ENCODE peak calls at places on chromosomes 16 and 17, in six cellular contexts. Z, Q, F, L, O and U are unnamed samples.

GRCh38 chr17:53462393-53462811 is 360.3 kb upstream of the KIF2B start:
- DNase-seq in Q (no peak), L (peak), Z (no peak), F (no peak), O (peak), U (peak)

GRCh38 chr16:66419527-66419926 is 7.6 kb upstream of the BEAN1 start:
- DNase-seq in L (no peak), Z (no peak), F (no peak), Q (no peak), O (no peak), U (no peak)

GRCh38 chr17:41448506-41448905 is 7.7 kb upstream of the KRT38 start:
- DNase-seq in L (no peak), F (no peak), Q (no peak), Z (no peak), O (no peak), U (no peak)

GRCh38 chr17:7355053-7355452 is at the start of gene TMEM95:
- DNase-seq in Z (no peak), L (no peak), F (no peak), O (no peak), Q (peak), U (no peak)

GRCh38 chr16:72285728-72286127 is 113.8 kb upstream of the PMFBP1 start:
- DNase-seq in Q (no peak), L (no peak), F (no peak), Z (peak), O (peak), U (no peak)

GRCh38 chr17:50699410-50699809 is 8.3 kb downstream of the ANKRD40 start:
- DNase-seq in Q (no peak), O (no peak), F (no peak), Z (no peak), L (no peak), U (no peak)

GRCh38 chr17:74116087-74116717 is 87.3 kb upstream of the RPL38 start:
- DNase-seq in Z (no peak), O (peak), F (no peak), L (no peak), Q (no peak), U (no peak)

GRCh38 chr17:40025991-40026815 is 11.0 kb downstream of the CSF3 start:
- DNase-seq in Q (no peak), F (no peak), L (no peak), O (peak), Z (peak), U (peak)

GRCh38 chr17:20246692-20247091 is 220.6 kb downstream of the LGALS9B start:
- DNase-seq in Z (no peak), O (no peak), Q (no peak), F (no peak), L (no peak), U (no peak)

GRCh38 chr16:29784901-29785500 is 5.5 kb upstream of the KIF22 start:
- DNase-seq in Q (peak), Z (peak), F (no peak), O (peak), L (no peak), U (no peak)

GRCh38 chr17:43056051-43056450 is 31.0 kb downstream of the RND2 start:
- DNase-seq in O (no peak), L (no peak), Q (no peak), F (no peak), Z (no peak), U (no peak)

GRCh38 chr17:38875477-38876080 is 5.7 kb downstream of the LASP1 start:
- DNase-seq in O (no peak), L (no peak), Q (no peak), F (no peak), Z (no peak), U (no peak)

GRCh38 chr16:4314532-4315184 is 1.2 kb upstream of the GLIS2 start:
- DNase-seq in Q (peak), L (no peak), F (no peak), Z (no peak), O (peak), U (no peak)

GRCh38 chr16:68267612-68268405 is 3.5 kb downstream of the SLC7A6 start:
- DNase-seq in Z (no peak), F (no peak), L (no peak), O (no peak), Q (no peak), U (no peak)

GRCh38 chr16:66908762-66909559 is 9.7 kb downstream of the CDH16 start:
- DNase-seq in Z (no peak), O (no peak), L (no peak), Q (no peak), F (no peak), U (no peak)

GRCh38 chr16:49858200-49859129 is 2.6 kb upstream of the ZNF423 start:
- DNase-seq in Q (peak), O (no peak), Z (no peak), L (no peak), F (no peak), U (no peak)

GRCh38 chr16:24652209-24652712 is 77.2 kb upstream of the TNRC6A start:
- DNase-seq in F (no peak), Z (no peak), Q (no peak), L (no peak), O (no peak), U (no peak)

GRCh38 chr16:66026211-66026610 is 340.3 kb upstream of the CDH5 start:
- DNase-seq in L (no peak), Z (peak), F (no peak), O (no peak), Q (no peak), U (no peak)

GRCh38 chr17:4955091-4955490 is 4.2 kb downstream of the ENO3 start:
- DNase-seq in F (no peak), O (no peak), Q (no peak), Z (no peak), L (no peak), U (no peak)

GRCh38 chr17:18226284-18226945 is 980 bp downstream of the LLGL1 start:
- DNase-seq in Z (no peak), Q (no peak), L (no peak), O (no peak), F (no peak), U (no peak)

GRCh38 chr16:15502041-15502725 is 67.8 kb downstream of the BMERB1 start:
- DNase-seq in Q (no peak), L (peak), O (peak), F (no peak), Z (peak), U (peak)

GRCh38 chr17:75034236-75034908 is 12.4 kb downstream of the ATP5PD start:
- DNase-seq in L (no peak), Z (peak), F (peak), O (peak), Q (peak), U (no peak)

GRCh38 chr17:45784293-45784582 is at the start of gene CRHR1:
- DNase-seq in Z (no peak), O (no peak), Q (no peak), F (no peak), L (no peak), U (no peak)

GRCh38 chr17:33515974-33516373 is 222.9 kb upstream of the ASIC2 start:
- DNase-seq in F (no peak), Z (no peak), Q (no peak), L (no peak), O (no peak), U (no peak)

GRCh38 chr17:8857919-8858318 is 9.6 kb downstream of the PIK3R6 start:
- DNase-seq in Q (no peak), F (no peak), L (peak), Z (peak), O (peak), U (no peak)

GRCh38 chr17:59914274-59914854 is 21.4 kb downstream of the RPS6KB1 start:
- DNase-seq in F (no peak), L (no peak), Q (no peak), O (peak), Z (no peak), U (peak)

GRCh38 chr16:5385115-5385514 is 287.5 kb upstream of the EEF2KMT start:
- DNase-seq in F (no peak), Q (no peak), Z (no peak), L (no peak), O (no peak), U (no peak)

GRCh38 chr17:50146927-50147640 is 3.4 kb downstream of the PPP1R9B start:
- DNase-seq in Q (peak), F (no peak), Z (no peak), L (no peak), O (no peak), U (no peak)

GRCh38 chr16:54934536-54935410 is 4.1 kb downstream of the IRX5 start:
- DNase-seq in L (no peak), Z (no peak), Q (no peak), O (peak), F (no peak), U (no peak)

GRCh38 chr16:54936979-54937672 is 6.5 kb downstream of the IRX5 start:
- DNase-seq in Q (no peak), L (no peak), O (peak), F (no peak), Z (no peak), U (peak)

GRCh38 chr16:54937673-54938350 is 7.1 kb downstream of the IRX5 start:
- DNase-seq in Z (no peak), O (no peak), L (no peak), F (no peak), Q (no peak), U (no peak)

GRCh38 chr16:54935411-54936085 is 4.9 kb downstream of the IRX5 start:
- DNase-seq in F (no peak), L (no peak), O (peak), Q (no peak), Z (no peak), U (no peak)

DNA sequence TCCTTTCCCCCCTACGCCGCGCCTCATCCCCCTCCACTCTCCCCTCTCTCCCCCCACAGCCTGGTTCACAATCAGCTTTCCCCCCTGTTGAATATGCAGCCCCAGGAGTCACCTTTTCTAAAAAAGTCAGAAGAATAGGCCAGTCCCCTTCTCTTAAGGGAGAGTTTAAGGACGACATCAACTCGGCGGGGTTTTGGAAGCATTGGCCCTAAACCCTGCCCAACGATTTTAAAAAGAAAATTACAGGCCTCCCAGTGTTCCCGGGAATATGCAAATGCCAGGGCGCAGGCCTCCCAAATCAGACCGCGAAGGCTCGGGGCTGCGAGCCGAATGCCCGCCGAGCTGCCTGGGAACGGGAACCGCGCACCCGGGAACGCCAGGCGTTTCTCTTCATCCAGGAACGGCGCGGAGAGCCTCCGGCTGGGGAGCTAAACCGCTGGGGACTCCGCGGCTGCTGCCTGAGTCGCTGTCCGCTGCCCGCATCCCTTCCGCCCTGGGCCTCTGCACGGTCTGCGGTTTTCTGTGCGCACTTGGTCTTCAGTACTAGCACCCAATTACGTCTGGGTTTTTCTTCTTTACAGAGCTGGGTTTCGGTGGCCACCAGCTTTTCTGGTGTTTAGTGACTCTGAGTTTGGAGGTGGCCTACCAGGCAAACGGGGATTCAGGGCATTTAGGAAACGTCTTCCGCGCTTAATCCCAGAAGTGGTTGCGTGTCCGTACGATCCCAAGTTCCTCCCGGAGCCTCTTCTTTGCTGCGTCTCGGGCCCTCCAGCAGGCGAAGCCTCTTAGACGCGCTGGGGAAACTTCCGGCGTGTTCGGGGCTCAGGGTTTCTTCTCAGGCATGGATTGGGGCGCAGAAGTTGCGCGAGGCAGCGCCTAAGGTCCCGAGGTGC is 5.7 kb downstream of the IRX5 start:
- DNase-seq in Z (no peak), O (peak), Q (no peak), F (no peak), L (no peak), U (no peak)
- H3K4me3 ChIP-seq in Z (no peak), O (peak), Q (no peak), F (peak), L (peak), U (peak)

GRCh38 chr17:61309362-61309761 is 90.3 kb upstream of the TBX2 start:
- DNase-seq in Q (no peak), L (no peak), F (no peak), O (no peak), Z (no peak), U (no peak)

GRCh38 chr17:61307905-61308886 is 91.4 kb upstream of the TBX2 start:
- DNase-seq in F (no peak), Q (no peak), Z (peak), L (peak), O (peak), U (peak)

GRCh38 chr17:61312406-61313295 is 87.0 kb upstream of the TBX2 start:
- DNase-seq in F (no peak), L (no peak), Q (no peak), Z (no peak), O (no peak), U (no peak)

GRCh38 chr17:61310611-61311010 is 89.0 kb upstream of the TBX2 start:
- DNase-seq in L (no peak), F (no peak), Z (no peak), Q (no peak), O (no peak), U (no peak)

DNA sequence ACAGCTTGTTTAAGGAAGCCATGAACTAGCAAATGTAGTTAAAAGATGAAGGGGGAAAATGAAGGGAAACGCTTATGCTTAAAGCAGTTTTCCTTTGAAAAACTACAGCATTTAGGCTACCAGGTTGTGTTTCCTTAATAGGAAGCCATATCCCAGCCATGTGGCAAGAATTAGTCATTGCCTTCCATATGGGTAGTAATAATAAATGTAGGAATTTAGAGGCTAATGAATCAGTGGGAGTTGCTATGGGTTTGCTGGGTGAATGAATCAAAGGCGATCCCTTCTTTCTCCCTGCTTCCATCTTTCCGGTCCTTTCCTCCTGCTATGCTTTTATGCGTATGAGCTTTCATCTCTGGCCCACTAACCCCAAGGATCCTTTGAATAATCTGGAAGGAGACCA is 89.8 kb upstream of the TBX2 start:
- DNase-seq in F (no peak), O (peak), Z (peak), Q (no peak), L (peak), U (peak)
- TF ChIP-seq CTCF in F (no peak), O (no peak), Z (peak), Q (no peak), L (no peak), U (peak)

GRCh38 chr16:79597775-79598174 is 2.8 kb downstream of the MAF start:
- DNase-seq in F (no peak), O (no peak), Z (no peak), L (no peak), Q (no peak), U (no peak)

GRCh38 chr16:79600636-79601091 is at the start of gene MAF:
- DNase-seq in O (peak), L (peak), F (peak), Z (peak), Q (peak), U (peak)

GRCh38 chr16:79599837-79600635 is 501 bp downstream of the MAF start:
- DNase-seq in Q (peak), L (no peak), F (no peak), O (peak), Z (no peak), U (no peak)

GRCh38 chr16:79598341-79599181 is 2.0 kb downstream of the MAF start:
- DNase-seq in F (no peak), Z (peak), L (no peak), O (peak), Q (peak), U (peak)

GRCh38 chr16:79599256-79599836 is 1.2 kb downstream of the MAF start:
- DNase-seq in F (no peak), L (no peak), Z (no peak), O (no peak), Q (peak), U (no peak)
- H3K4me3 ChIP-seq in F (peak), L (peak), Z (peak), O (peak), Q (peak), U (peak)

GRCh38 chr17:1865252-1866037 is 35.6 kb downstream of the RPA1 start:
- DNase-seq in Q (no peak), O (peak), F (no peak), Z (peak), L (peak), U (no peak)
- TF ChIP-seq CTCF in Q (no peak), O (peak), F (peak), Z (peak), L (peak), U (peak)

DNA sequence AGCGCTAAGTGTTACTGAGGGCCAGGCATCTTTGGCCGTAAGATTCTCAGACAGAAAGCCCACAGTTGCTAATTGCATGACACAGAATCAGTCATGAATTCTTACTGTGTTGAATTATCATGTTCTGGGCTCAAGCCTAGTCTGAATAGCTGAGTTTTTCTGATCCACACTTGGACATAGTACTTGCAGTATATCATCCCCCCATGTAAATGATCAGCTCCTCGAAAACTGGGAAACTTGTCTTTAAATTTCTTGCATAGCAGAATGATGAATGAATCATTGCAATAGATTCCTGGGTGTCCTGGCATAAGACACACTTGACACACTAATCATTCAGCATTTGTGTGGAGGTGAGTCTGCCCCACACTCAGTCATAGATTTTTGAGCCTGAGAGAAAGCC is 2.2 kb downstream of the MLYCD start:
- DNase-seq in L (no peak), Z (no peak), F (no peak), O (no peak), Q (no peak), U (no peak)
- H3K4me3 ChIP-seq in L (no peak), Z (no peak), F (no peak), O (no peak), Q (no peak), U (no peak)

GRCh38 chr17:55770220-55770870 is 19.5 kb downstream of the PCTP start:
- DNase-seq in Z (peak), F (no peak), O (peak), Q (no peak), L (no peak), U (peak)
- TF ChIP-seq CTCF in Z (peak), F (peak), O (peak), Q (peak), L (peak), U (peak)

DNA sequence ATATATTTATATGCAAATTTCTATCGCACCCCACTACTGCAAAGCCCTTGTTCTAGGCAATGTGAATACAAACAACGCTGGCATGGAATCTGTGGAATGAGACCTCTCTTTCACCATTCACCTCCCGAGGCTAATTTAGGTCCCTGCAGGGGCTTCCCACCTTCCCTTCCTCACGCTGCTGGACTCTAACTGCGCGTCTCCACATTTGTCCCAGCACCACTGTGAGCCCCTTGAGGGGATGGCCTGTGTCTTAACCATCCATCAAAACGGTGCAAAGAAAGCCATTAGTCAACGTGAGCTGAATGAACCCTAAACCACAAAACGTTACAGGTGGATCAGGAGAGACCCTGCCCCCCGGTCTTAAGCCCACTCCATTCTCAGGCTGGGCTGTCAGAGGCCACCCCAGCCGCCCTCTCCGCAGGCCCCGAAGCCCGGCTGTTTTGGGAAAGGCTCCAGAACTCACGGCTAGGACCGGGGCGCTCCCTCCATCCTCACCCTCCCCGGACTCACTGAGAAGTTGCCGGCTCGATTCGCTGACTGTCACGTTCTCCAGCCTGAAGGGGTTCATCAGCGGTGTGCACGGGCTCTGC is 1.5 kb downstream of the TMEM114 start:
- DNase-seq in O (no peak), F (no peak), Z (no peak), Q (no peak), L (no peak), U (no peak)
- H3K4me3 ChIP-seq in O (no peak), F (peak), Z (no peak), Q (no peak), L (no peak), U (no peak)